ENCODE peak calls at places on chromosomes 6 and 20, in eight cellular contexts. E is transverse colon; G is COR-L47; Q is EL; C is activated CD4-positive, alpha-beta T cell treated with anti-CD3 and anti-CD28 coated beads, Interleukin-2, amount 50 U/mL, for 4 hours; X is SJSA1; B is RWPE1; O is cardiac fibroblast. D is an unnamed sample.

GRCh38 chr6:142459267-142459666 is 157.5 kb downstream of the ADGRG6 start:
- DNase-seq in B (no peak), Q (no peak), C (no peak), E (no peak), G (no peak), O (no peak), X (no peak), D (peak; percentile 10)

GRCh38 chr6:169779896-169780295 is 28.5 kb downstream of the ERMARD start:
- DNase-seq in G (no peak), C (no peak), E (no peak), X (no peak), Q (no peak), O (no peak), B (no peak), D (no peak)

GRCh38 chr20:25315418-25316210 is 67.7 kb downstream of the PYGB start:
- DNase-seq in X (no peak), B (peak; percentile 61), G (no peak), E (peak; percentile 5), Q (peak; percentile 67), O (peak; percentile 30), C (no peak), D (no peak)

GRCh38 chr20:38125157-38126056 is 39.7 kb downstream of the TGM2 start:
- DNase-seq in E (peak; percentile 65), Q (no peak), C (no peak), G (peak; percentile 60), B (no peak), O (peak; percentile 90), X (peak; percentile 86), D (peak; percentile 54)

GRCh38 chr6:116465246-116465645 is 4.1 kb downstream of the CALHM6 start:
- DNase-seq in X (no peak), B (no peak), C (no peak), Q (no peak), G (no peak), O (no peak), E (no peak), D (peak; percentile 12)

GRCh38 chr6:145699462-145699861 is 35.9 kb downstream of the EPM2A start:
- DNase-seq in X (no peak), O (peak; percentile 66), Q (peak; percentile 72), G (no peak), C (no peak), B (peak; percentile 57), E (no peak), D (peak; percentile 93)

GRCh38 chr20:62772994-62773858 is 23.0 kb upstream of the MRGBP start:
- DNase-seq in O (peak; percentile 78), X (no peak), G (no peak), C (no peak), E (no peak), Q (peak; percentile 12), B (peak; percentile 89), D (peak; percentile 43)

GRCh38 chr6:156563710-156564109 is 213.5 kb upstream of the ARID1B start:
- DNase-seq in G (peak; percentile 75), Q (no peak), X (no peak), C (no peak), O (no peak), E (no peak), B (no peak), D (peak; percentile 11)

GRCh38 chr20:50663095-50663821 is 28.1 kb downstream of the RIPOR3 start:
- DNase-seq in X (no peak), E (no peak), B (peak; percentile 83), O (no peak), Q (no peak), C (no peak), G (no peak), D (peak; percentile 79)

GRCh38 chr6:106318061-106318460 is 7.5 kb downstream of the ATG5 start:
- DNase-seq in Q (no peak), B (no peak), G (no peak), C (no peak), E (no peak), O (no peak), X (no peak), D (no peak)

GRCh38 chr6:30573113-30573512 is 1.9 kb downstream of the ABCF1 start:
- DNase-seq in C (no peak), G (no peak), O (no peak), Q (no peak), X (no peak), E (no peak), B (no peak), D (no peak)

GRCh38 chr6:142697912-142698311 is 247.1 kb downstream of the HIVEP2 start:
- DNase-seq in C (no peak), X (no peak), E (no peak), Q (no peak), B (no peak), G (no peak), O (peak; percentile 43), D (no peak)

D was measured in bronchial epithelial cell.